ENCODE peak calls at places on chromosomes 2 and 18, in five cellular contexts. B, C, L, A and U are unnamed samples.

GRCh38 chr2:222576390-222577081 is 79.4 kb downstream of the FARSB start:
- DNase-seq in B (no peak), C (no peak), L (peak; percentile 28), A (no peak), U (no peak)

GRCh38 chr18:8960740-8961657 is 141.5 kb upstream of the NDUFV2 start:
- DNase-seq in B (no peak), C (no peak), L (no peak), A (no peak), U (no peak)

GRCh38 chr2:45237850-45238542 is 228.7 kb upstream of the SIX2 start:
- DNase-seq in B (peak; percentile 72), C (no peak), L (no peak), A (no peak), U (peak; percentile 35)

GRCh38 chr2:171547720-171548119 is 25.4 kb downstream of the CYBRD1 start:
- DNase-seq in B (no peak), C (no peak), L (no peak), A (no peak), U (no peak)

GRCh38 chr18:55121397-55122170 is 162.3 kb upstream of the CCDC68 start:
- DNase-seq in B (no peak), C (no peak), L (no peak), A (no peak), U (no peak)

GRCh38 chr2:24269270-24269669 is 91.1 kb downstream of the ITSN2 start:
- DNase-seq in B (no peak), C (no peak), L (no peak), A (no peak), U (no peak)

GRCh38 chr2:170587937-170588336 is 127.2 kb upstream of the SP5 start:
- DNase-seq in B (peak; percentile 4), C (no peak), L (no peak), A (no peak), U (no peak)

GRCh38 chr18:79493801-79494211 is 98.1 kb downstream of the NFATC1 start:
- DNase-seq in B (no peak), C (no peak), L (no peak), A (peak; percentile 64), U (no peak)

GRCh38 chr2:113180131-113180946 is 6.6 kb downstream of the PSD4 start:
- DNase-seq in B (no peak), C (no peak), L (no peak), A (no peak), U (no peak)

GRCh38 chr2:181106229-181106628 is 125.8 kb downstream of the UBE2E3 start:
- DNase-seq in B (no peak), C (peak; percentile 19), L (no peak), A (no peak), U (no peak)

GRCh38 chr2:217622205-217622621 is 380.6 kb downstream of the TNS1 start:
- DNase-seq in B (no peak), C (peak; percentile 92), L (no peak), A (no peak), U (no peak)

GRCh38 chr2:135149251-135149650 is 97.2 kb downstream of the RAB3GAP1 start:
- DNase-seq in B (no peak), C (no peak), L (no peak), A (no peak), U (no peak)

GRCh38 chr2:191933307-191934105 is 86.6 kb upstream of the CAVIN2 start:
- DNase-seq in B (no peak), C (no peak), L (no peak), A (no peak), U (no peak)

GRCh38 chr2:63853527-63854310 is 12.0 kb downstream of the UGP2 start:
- DNase-seq in B (no peak), C (no peak), L (peak; percentile 47), A (no peak), U (no peak)

GRCh38 chr18:58076052-58076451 is 32.0 kb downstream of the NEDD4L start:
- DNase-seq in B (no peak), C (no peak), L (no peak), A (no peak), U (no peak)

GRCh38 chr2:191696960-191697359 is 19.0 kb downstream of the NABP1 start:
- DNase-seq in B (no peak), C (no peak), L (no peak), A (no peak), U (no peak)

GRCh38 chr2:152432206-152432653 is 97.3 kb downstream of the FMNL2 start:
- DNase-seq in B (peak; percentile 59), C (peak; percentile 79), L (no peak), A (no peak), U (no peak)

GRCh38 chr2:100213595-100213994 is 71.2 kb upstream of the AFF3 start:
- DNase-seq in B (no peak), C (no peak), L (no peak), A (no peak), U (no peak)

GRCh38 chr18:58239879-58240278 is 195.9 kb downstream of the NEDD4L start:
- DNase-seq in B (no peak), C (no peak), L (no peak), A (no peak), U (no peak)